ENCODE peak calls at places on chromosomes 6 and 20, in eight cellular contexts. W, H, R, T, M, E, L and Y are unnamed samples.

GRCh38 chr6:151647871-151648639 is 154.2 kb downstream of the CCDC170 start:
- DNase-seq in W (no peak), T (no peak), R (peak; percentile 90), L (no peak), E (no peak), H (peak; percentile 56), M (no peak), Y (no peak)

GRCh38 chr6:135358251-135358821 is 139.2 kb downstream of the AHI1 start:
- DNase-seq in W (peak; percentile 95), L (no peak), E (no peak), R (no peak), T (no peak), M (no peak), H (no peak), Y (no peak)

GRCh38 chr6:128464790-128465189 is 55.6 kb downstream of the PTPRK start:
- DNase-seq in M (no peak), E (no peak), H (no peak), W (peak; percentile 9), T (no peak), R (no peak), L (no peak), Y (no peak)

GRCh38 chr20:15220778-15221565 is 883.6 kb upstream of the FLRT3 start:
- DNase-seq in T (no peak), H (no peak), R (peak; percentile 23), M (no peak), W (peak; percentile 8), E (no peak), L (no peak), Y (no peak)

GRCh38 chr6:28922004-28922840 is 1.6 kb downstream of the TRIM27 start:
- DNase-seq in H (no peak), T (no peak), L (peak; percentile 30), R (no peak), M (no peak), E (no peak), W (peak; percentile 22), Y (no peak)

GRCh38 chr6:163341671-163342070 is 72.8 kb upstream of the QKI start:
- DNase-seq in W (no peak), L (no peak), H (no peak), R (no peak), T (no peak), M (no peak), E (no peak), Y (no peak)

GRCh38 chr20:35145141-35145564 is 2.0 kb downstream of the EDEM2 start:
- DNase-seq in R (peak; percentile 75), T (peak; percentile 63), M (no peak), L (no peak), W (peak; percentile 56), H (no peak), E (peak; percentile 47), Y (peak; percentile 83)

GRCh38 chr20:62030834-62031434 is 34.7 kb downstream of the TAF4 start:
- DNase-seq in L (peak; percentile 13), R (no peak), W (no peak), M (no peak), H (no peak), T (no peak), E (no peak), Y (no peak)

GRCh38 chr6:157760589-157761330 is 62.3 kb upstream of the SNX9 start:
- DNase-seq in E (no peak), T (peak; percentile 60), R (no peak), M (no peak), H (no peak), W (peak; percentile 93), L (peak; percentile 44), Y (no peak)

GRCh38 chr6:134870677-134871498 is 79.0 kb downstream of the ALDH8A1 start:
- DNase-seq in E (no peak), W (peak; percentile 22), H (no peak), L (no peak), T (no peak), R (no peak), M (no peak), Y (no peak)

GRCh38 chr6:70706491-70707123 is 38.9 kb downstream of the SMAP1 start:
- DNase-seq in R (peak; percentile 71), T (peak; percentile 47), H (no peak), E (peak; percentile 37), L (no peak), M (no peak), W (peak; percentile 60), Y (no peak)

GRCh38 chr6:44219053-44219814 is 2.5 kb downstream of the MYMX start:
- DNase-seq in M (no peak), L (no peak), H (peak; percentile 86), W (peak; percentile 56), R (peak; percentile 97), E (no peak), T (peak; percentile 81), Y (no peak)

GRCh38 chr6:52937908-52938307 is 28.4 kb upstream of the GSTA3 start:
- DNase-seq in T (peak; percentile 76), R (no peak), M (no peak), E (no peak), H (no peak), L (no peak), W (peak; percentile 8), Y (no peak)